ENCODE peak calls at places on chromosomes 16 and 17, in seven cellular contexts. One of them, this sample, is unnamed.

GRCh38 chr17:68440526-68440925 is 16.8 kb downstream of the WIPI1 start:
- DNase-seq in brain microvascular endothelial cell: no peak
- DNase-seq in cardiac fibroblast: no peak
- DNase-seq in Peyer's patch: no peak
- DNase-seq in kidney epithelial cell: no peak
- DNase-seq in retinal pigment epithelial cell: no peak
- DNase-seq in tibial nerve: no peak
- DNase-seq in this sample: no peak

GRCh38 chr16:17194190-17194780 is 276.5 kb downstream of the XYLT1 start:
- DNase-seq in brain microvascular endothelial cell: no peak
- DNase-seq in cardiac fibroblast: peak
- DNase-seq in Peyer's patch: peak
- DNase-seq in kidney epithelial cell: no peak
- DNase-seq in retinal pigment epithelial cell: no peak
- DNase-seq in tibial nerve: peak
- DNase-seq in this sample: no peak

GRCh38 chr17:37802712-37803416 is 58.0 kb upstream of the HNF1B start:
- DNase-seq in brain microvascular endothelial cell: peak
- DNase-seq in cardiac fibroblast: peak
- DNase-seq in Peyer's patch: no peak
- DNase-seq in kidney epithelial cell: no peak
- DNase-seq in retinal pigment epithelial cell: no peak
- DNase-seq in tibial nerve: no peak
- DNase-seq in this sample: peak

GRCh38 chr17:3796110-3796821 is 4.7 kb downstream of the ITGAE start:
- DNase-seq in brain microvascular endothelial cell: no peak
- DNase-seq in cardiac fibroblast: no peak
- DNase-seq in Peyer's patch: peak
- DNase-seq in kidney epithelial cell: no peak
- DNase-seq in retinal pigment epithelial cell: no peak
- DNase-seq in tibial nerve: no peak
- DNase-seq in this sample: no peak

GRCh38 chr16:31525113-31525512 is 2.6 kb upstream of the AHSP start:
- DNase-seq in brain microvascular endothelial cell: no peak
- DNase-seq in cardiac fibroblast: no peak
- DNase-seq in Peyer's patch: no peak
- DNase-seq in kidney epithelial cell: no peak
- DNase-seq in retinal pigment epithelial cell: no peak
- DNase-seq in tibial nerve: no peak
- DNase-seq in this sample: no peak

GRCh38 chr16:10964039-10964890 is 19.9 kb downstream of the CLEC16A start:
- DNase-seq in brain microvascular endothelial cell: peak
- DNase-seq in cardiac fibroblast: peak
- DNase-seq in Peyer's patch: peak
- DNase-seq in kidney epithelial cell: no peak
- DNase-seq in retinal pigment epithelial cell: no peak
- DNase-seq in tibial nerve: peak
- DNase-seq in this sample: no peak

GRCh38 chr17:40058151-40058784 is 4.1 kb upstream of the MED24 start:
- DNase-seq in brain microvascular endothelial cell: no peak
- DNase-seq in cardiac fibroblast: peak
- DNase-seq in Peyer's patch: no peak
- DNase-seq in kidney epithelial cell: no peak
- DNase-seq in retinal pigment epithelial cell: no peak
- DNase-seq in tibial nerve: no peak
- DNase-seq in this sample: no peak

GRCh38 chr17:46772013-46772878 is 46.2 kb downstream of the WNT3 start:
- DNase-seq in brain microvascular endothelial cell: no peak
- DNase-seq in cardiac fibroblast: no peak
- DNase-seq in Peyer's patch: peak
- DNase-seq in kidney epithelial cell: no peak
- DNase-seq in retinal pigment epithelial cell: no peak
- DNase-seq in tibial nerve: no peak
- DNase-seq in this sample: no peak

GRCh38 chr16:662095-662494 is 5.8 kb upstream of the RHOT2 start:
- DNase-seq in brain microvascular endothelial cell: no peak
- DNase-seq in cardiac fibroblast: no peak
- DNase-seq in Peyer's patch: no peak
- DNase-seq in kidney epithelial cell: no peak
- DNase-seq in retinal pigment epithelial cell: no peak
- DNase-seq in tibial nerve: no peak
- DNase-seq in this sample: no peak

GRCh38 chr16:67672739-67673662 is 6.4 kb downstream of the C16orf86 start:
- DNase-seq in brain microvascular endothelial cell: peak
- DNase-seq in cardiac fibroblast: peak
- DNase-seq in Peyer's patch: peak
- DNase-seq in kidney epithelial cell: no peak
- DNase-seq in retinal pigment epithelial cell: no peak
- DNase-seq in tibial nerve: no peak
- DNase-seq in this sample: no peak

GRCh38 chr16:54268340-54268739 is 18.2 kb downstream of the IRX3 start:
- DNase-seq in brain microvascular endothelial cell: no peak
- DNase-seq in cardiac fibroblast: no peak
- DNase-seq in Peyer's patch: no peak
- DNase-seq in kidney epithelial cell: no peak
- DNase-seq in retinal pigment epithelial cell: no peak
- DNase-seq in tibial nerve: no peak
- DNase-seq in this sample: no peak

GRCh38 chr17:18327556-18327955 is 12.5 kb downstream of the SMCR8 start:
- DNase-seq in brain microvascular endothelial cell: no peak
- DNase-seq in cardiac fibroblast: no peak
- DNase-seq in Peyer's patch: no peak
- DNase-seq in kidney epithelial cell: no peak
- DNase-seq in retinal pigment epithelial cell: no peak
- DNase-seq in tibial nerve: no peak
- DNase-seq in this sample: no peak

GRCh38 chr16:19559242-19559910 is 3.9 kb downstream of the VPS35L start:
- DNase-seq in brain microvascular endothelial cell: peak
- DNase-seq in cardiac fibroblast: peak
- DNase-seq in Peyer's patch: no peak
- DNase-seq in kidney epithelial cell: no peak
- DNase-seq in retinal pigment epithelial cell: no peak
- DNase-seq in tibial nerve: no peak
- DNase-seq in this sample: no peak

GRCh38 chr17:2241823-2242222 is 61.8 kb downstream of the SMG6 start:
- DNase-seq in brain microvascular endothelial cell: no peak
- DNase-seq in cardiac fibroblast: peak
- DNase-seq in Peyer's patch: no peak
- DNase-seq in kidney epithelial cell: no peak
- DNase-seq in retinal pigment epithelial cell: no peak
- DNase-seq in tibial nerve: no peak
- DNase-seq in this sample: no peak

GRCh38 chr17:2247005-2247404 is 56.6 kb downstream of the SMG6 start:
- DNase-seq in brain microvascular endothelial cell: no peak
- DNase-seq in cardiac fibroblast: no peak
- DNase-seq in Peyer's patch: no peak
- DNase-seq in kidney epithelial cell: no peak
- DNase-seq in retinal pigment epithelial cell: no peak
- DNase-seq in tibial nerve: no peak
- DNase-seq in this sample: no peak

GRCh38 chr17:2240541-2240940 is 63.0 kb downstream of the SMG6 start:
- DNase-seq in brain microvascular endothelial cell: no peak
- DNase-seq in cardiac fibroblast: peak
- DNase-seq in Peyer's patch: no peak
- DNase-seq in kidney epithelial cell: no peak
- DNase-seq in retinal pigment epithelial cell: no peak
- DNase-seq in tibial nerve: no peak
- DNase-seq in this sample: no peak

GRCh38 chr17:2243953-2244352 is 59.6 kb downstream of the SMG6 start:
- DNase-seq in brain microvascular endothelial cell: no peak
- DNase-seq in cardiac fibroblast: no peak
- DNase-seq in Peyer's patch: no peak
- DNase-seq in kidney epithelial cell: no peak
- DNase-seq in retinal pigment epithelial cell: no peak
- DNase-seq in tibial nerve: no peak
- DNase-seq in this sample: no peak

GRCh38 chr17:2244545-2245525 is 58.8 kb downstream of the SMG6 start:
- DNase-seq in brain microvascular endothelial cell: peak
- DNase-seq in cardiac fibroblast: peak
- DNase-seq in Peyer's patch: peak
- DNase-seq in kidney epithelial cell: no peak
- DNase-seq in retinal pigment epithelial cell: no peak
- DNase-seq in tibial nerve: peak
- DNase-seq in this sample: peak
- H3K4me3 ChIP-seq in brain microvascular endothelial cell: no peak
- H3K4me3 ChIP-seq in cardiac fibroblast: no peak
- H3K4me3 ChIP-seq in Peyer's patch: no peak
- H3K4me3 ChIP-seq in kidney epithelial cell: no peak
- H3K4me3 ChIP-seq in retinal pigment epithelial cell: no peak
- H3K4me3 ChIP-seq in tibial nerve: no peak
- H3K4me3 ChIP-seq in this sample: no peak

GRCh38 chr17:43129671-43130010 is 4.5 kb upstream of the BRCA1 start:
- DNase-seq in brain microvascular endothelial cell: no peak
- DNase-seq in cardiac fibroblast: no peak
- DNase-seq in Peyer's patch: no peak
- DNase-seq in kidney epithelial cell: no peak
- DNase-seq in retinal pigment epithelial cell: no peak
- DNase-seq in tibial nerve: no peak
- DNase-seq in this sample: no peak

GRCh38 chr17:43132117-43132516 is 7.0 kb upstream of the BRCA1 start:
- DNase-seq in brain microvascular endothelial cell: no peak
- DNase-seq in cardiac fibroblast: no peak
- DNase-seq in Peyer's patch: no peak
- DNase-seq in kidney epithelial cell: no peak
- DNase-seq in retinal pigment epithelial cell: no peak
- DNase-seq in tibial nerve: no peak
- DNase-seq in this sample: no peak

GRCh38 chr17:43134774-43135453 is 9.8 kb upstream of the BRCA1 start:
- DNase-seq in brain microvascular endothelial cell: no peak
- DNase-seq in cardiac fibroblast: no peak
- DNase-seq in Peyer's patch: no peak
- DNase-seq in kidney epithelial cell: no peak
- DNase-seq in retinal pigment epithelial cell: no peak
- DNase-seq in tibial nerve: no peak
- DNase-seq in this sample: no peak

GRCh38 chr17:43140396-43141332 is 15.5 kb upstream of the BRCA1 start:
- DNase-seq in brain microvascular endothelial cell: no peak
- DNase-seq in cardiac fibroblast: no peak
- DNase-seq in Peyer's patch: no peak
- DNase-seq in kidney epithelial cell: no peak
- DNase-seq in retinal pigment epithelial cell: no peak
- DNase-seq in tibial nerve: no peak
- DNase-seq in this sample: no peak

DNA sequence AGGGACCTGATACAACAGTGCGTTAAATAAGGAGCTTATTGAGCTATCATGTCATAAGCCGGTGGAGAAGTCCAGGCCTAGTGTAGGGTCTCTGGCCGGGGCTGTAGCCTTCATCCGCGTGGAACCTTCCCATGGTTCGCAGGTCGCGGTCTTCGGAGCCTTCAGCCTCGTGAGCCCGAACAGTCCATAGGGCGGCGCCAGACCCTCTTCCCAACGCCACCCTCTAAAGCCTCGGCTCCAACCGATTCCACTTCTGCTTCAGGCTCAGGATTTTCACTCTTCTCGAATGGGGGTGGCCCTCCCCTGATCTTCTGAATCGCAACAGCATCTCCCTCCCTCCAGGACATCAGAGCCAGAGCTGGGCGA is 10.3 kb upstream of the BRCA1 start:
- DNase-seq in brain microvascular endothelial cell: no peak
- DNase-seq in cardiac fibroblast: no peak
- DNase-seq in Peyer's patch: no peak
- DNase-seq in kidney epithelial cell: no peak
- DNase-seq in retinal pigment epithelial cell: no peak
- DNase-seq in tibial nerve: no peak
- DNase-seq in this sample: no peak
- H3K4me3 ChIP-seq in brain microvascular endothelial cell: no peak
- H3K4me3 ChIP-seq in cardiac fibroblast: no peak
- H3K4me3 ChIP-seq in Peyer's patch: no peak
- H3K4me3 ChIP-seq in kidney epithelial cell: no peak
- H3K4me3 ChIP-seq in retinal pigment epithelial cell: no peak
- H3K4me3 ChIP-seq in tibial nerve: no peak
- H3K4me3 ChIP-seq in this sample: no peak

GRCh38 chr16:86764551-86764950 is 186.2 kb downstream of the FOXL1 start:
- DNase-seq in brain microvascular endothelial cell: no peak
- DNase-seq in cardiac fibroblast: no peak
- DNase-seq in Peyer's patch: no peak
- DNase-seq in kidney epithelial cell: no peak
- DNase-seq in retinal pigment epithelial cell: no peak
- DNase-seq in tibial nerve: no peak
- DNase-seq in this sample: no peak

GRCh38 chr16:86762035-86762550 is 183.7 kb downstream of the FOXL1 start:
- DNase-seq in brain microvascular endothelial cell: no peak
- DNase-seq in cardiac fibroblast: no peak
- DNase-seq in Peyer's patch: peak
- DNase-seq in kidney epithelial cell: no peak
- DNase-seq in retinal pigment epithelial cell: no peak
- DNase-seq in tibial nerve: no peak
- DNase-seq in this sample: no peak

GRCh38 chr16:86763819-86764218 is 185.5 kb downstream of the FOXL1 start:
- DNase-seq in brain microvascular endothelial cell: no peak
- DNase-seq in cardiac fibroblast: no peak
- DNase-seq in Peyer's patch: peak
- DNase-seq in kidney epithelial cell: no peak
- DNase-seq in retinal pigment epithelial cell: no peak
- DNase-seq in tibial nerve: no peak
- DNase-seq in this sample: no peak

GRCh38 chr16:86758932-86759331 is 180.6 kb downstream of the FOXL1 start:
- DNase-seq in brain microvascular endothelial cell: no peak
- DNase-seq in cardiac fibroblast: no peak
- DNase-seq in Peyer's patch: no peak
- DNase-seq in kidney epithelial cell: no peak
- DNase-seq in retinal pigment epithelial cell: no peak
- DNase-seq in tibial nerve: no peak
- DNase-seq in this sample: no peak

GRCh38 chr16:86761117-86761971 is 183.0 kb downstream of the FOXL1 start:
- DNase-seq in brain microvascular endothelial cell: peak
- DNase-seq in cardiac fibroblast: peak
- DNase-seq in Peyer's patch: peak
- DNase-seq in kidney epithelial cell: no peak
- DNase-seq in retinal pigment epithelial cell: peak
- DNase-seq in tibial nerve: peak
- DNase-seq in this sample: peak
- H3K4me3 ChIP-seq in brain microvascular endothelial cell: peak
- H3K4me3 ChIP-seq in cardiac fibroblast: peak
- H3K4me3 ChIP-seq in Peyer's patch: no peak
- H3K4me3 ChIP-seq in kidney epithelial cell: no peak
- H3K4me3 ChIP-seq in retinal pigment epithelial cell: no peak
- H3K4me3 ChIP-seq in tibial nerve: peak
- H3K4me3 ChIP-seq in this sample: peak

GRCh38 chr17:77148959-77149510 is 8.3 kb downstream of the SEC14L1 start:
- DNase-seq in brain microvascular endothelial cell: no peak
- DNase-seq in cardiac fibroblast: no peak
- DNase-seq in Peyer's patch: no peak
- DNase-seq in kidney epithelial cell: no peak
- DNase-seq in retinal pigment epithelial cell: no peak
- DNase-seq in tibial nerve: no peak
- DNase-seq in this sample: no peak

GRCh38 chr17:77146882-77147281 is 6.1 kb downstream of the SEC14L1 start:
- DNase-seq in brain microvascular endothelial cell: no peak
- DNase-seq in cardiac fibroblast: no peak
- DNase-seq in Peyer's patch: peak
- DNase-seq in kidney epithelial cell: no peak
- DNase-seq in retinal pigment epithelial cell: no peak
- DNase-seq in tibial nerve: no peak
- DNase-seq in this sample: no peak

GRCh38 chr17:77147357-77147801 is 6.6 kb downstream of the SEC14L1 start:
- DNase-seq in brain microvascular endothelial cell: no peak
- DNase-seq in cardiac fibroblast: no peak
- DNase-seq in Peyer's patch: no peak
- DNase-seq in kidney epithelial cell: no peak
- DNase-seq in retinal pigment epithelial cell: no peak
- DNase-seq in tibial nerve: no peak
- DNase-seq in this sample: no peak

GRCh38 chr17:77145635-77146632 is 5.2 kb downstream of the SEC14L1 start:
- DNase-seq in brain microvascular endothelial cell: peak
- DNase-seq in cardiac fibroblast: peak
- DNase-seq in Peyer's patch: no peak
- DNase-seq in kidney epithelial cell: no peak
- DNase-seq in retinal pigment epithelial cell: peak
- DNase-seq in tibial nerve: peak
- DNase-seq in this sample: peak

GRCh38 chr17:77148109-77148958 is 7.6 kb downstream of the SEC14L1 start:
- DNase-seq in brain microvascular endothelial cell: no peak
- DNase-seq in cardiac fibroblast: no peak
- DNase-seq in Peyer's patch: no peak
- DNase-seq in kidney epithelial cell: no peak
- DNase-seq in retinal pigment epithelial cell: no peak
- DNase-seq in tibial nerve: no peak
- DNase-seq in this sample: no peak
- H3K4me3 ChIP-seq in brain microvascular endothelial cell: no peak
- H3K4me3 ChIP-seq in cardiac fibroblast: no peak
- H3K4me3 ChIP-seq in Peyer's patch: no peak
- H3K4me3 ChIP-seq in kidney epithelial cell: no peak
- H3K4me3 ChIP-seq in retinal pigment epithelial cell: no peak
- H3K4me3 ChIP-seq in tibial nerve: no peak
- H3K4me3 ChIP-seq in this sample: no peak